ENCODE peak calls at places on chromosomes 11 and 22, in eight cellular contexts. B is substantia nigra; Y is GM13977; H is HEK293T; W is effector CD4-positive, alpha-beta T cell; U is non-pigmented ciliary epithelial cell; F is AG04450; S is EL. P is an unnamed sample.

GRCh38 chr11:2741377-2742131 is 41.8 kb upstream of the KCNQ1OT1 start:
- DNase-seq in S (peak; percentile 70), W (no peak), F (peak; percentile 39), H (no peak), U (no peak), B (no peak), Y (no peak), P (no peak)

GRCh38 chr22:23533771-23534191 is 46.3 kb downstream of the IGLL1 start:
- DNase-seq in F (no peak), H (no peak), W (no peak), B (no peak), S (no peak), Y (no peak), U (no peak), P (no peak)

GRCh38 chr22:29524440-29525191 is 28.9 kb downstream of the THOC5 start:
- DNase-seq in Y (peak; percentile 37), H (peak; percentile 56), B (no peak), U (no peak), F (no peak), W (no peak), S (peak; percentile 40), P (peak; percentile 54)

GRCh38 chr11:47932544-47932943 is 47.8 kb upstream of the PTPRJ start:
- DNase-seq in W (no peak), F (no peak), B (no peak), S (no peak), U (no peak), H (no peak), Y (no peak), P (no peak)

GRCh38 chr22:31583861-31584485 is 78.0 kb downstream of the PISD start:
- DNase-seq in H (no peak), F (no peak), B (no peak), W (no peak), S (peak; percentile 81), U (peak; percentile 35), Y (no peak), P (no peak)

GRCh38 chr11:71996946-71997345 is 1.8 kb upstream of the IL18BP start:
- DNase-seq in H (no peak), B (no peak), F (no peak), S (no peak), W (no peak), Y (no peak), U (no peak), P (no peak)

GRCh38 chr11:1473786-1474185 is 12.8 kb downstream of the MOB2 start:
- DNase-seq in H (no peak), B (no peak), Y (no peak), U (no peak), S (no peak), W (no peak), F (no peak), P (no peak)

GRCh38 chr11:37230865-37231264 is 632.8 kb upstream of the RAG2 start:
- DNase-seq in W (no peak), U (no peak), B (no peak), F (no peak), H (no peak), Y (no peak), S (no peak), P (no peak)

GRCh38 chr11:67379061-67380058 is 6.0 kb upstream of the CLCF1 start:
- DNase-seq in U (no peak), S (peak; percentile 84), Y (no peak), H (no peak), F (no peak), B (no peak), W (no peak), P (no peak)

GRCh38 chr11:27468209-27468608 is 4.4 kb downstream of the LGR4 start:
- DNase-seq in Y (no peak), F (no peak), B (no peak), W (no peak), U (no peak), H (no peak), S (peak; percentile 78), P (no peak)

GRCh38 chr11:2132874-2133480 is 6.2 kb downstream of the IGF2 start:
- DNase-seq in Y (no peak), F (no peak), U (no peak), S (no peak), H (no peak), B (no peak), W (no peak), P (no peak)

GRCh38 chr11:119338318-119338890 is 2.3 kb downstream of the C1QTNF5 start:
- DNase-seq in W (peak; percentile 58), B (peak; percentile 46), F (no peak), Y (peak; percentile 89), U (no peak), H (peak; percentile 85), S (peak; percentile 86), P (peak; percentile 92)

GRCh38 chr11:117179048-117179999 is 781 bp downstream of the SIDT2 start:
- DNase-seq in U (no peak), W (peak; percentile 43), F (no peak), Y (peak; percentile 62), B (no peak), S (peak; percentile 45), H (peak; percentile 34), P (no peak)

GRCh38 chr11:23205156-23205871 is 345.0 kb upstream of the CCDC179 start:
- DNase-seq in S (peak; percentile 63), W (no peak), U (no peak), F (no peak), B (no peak), Y (no peak), H (no peak), P (no peak)

GRCh38 chr11:30346068-30346688 is 23.3 kb downstream of the ARL14EP start:
- DNase-seq in Y (peak; percentile 24), H (peak; percentile 35), B (no peak), F (peak; percentile 15), W (no peak), S (peak; percentile 51), U (no peak), P (no peak)

GRCh38 chr22:24894220-24894975 is 52.1 kb downstream of the LHFPL7 start:
- DNase-seq in Y (no peak), W (no peak), S (peak; percentile 86), B (no peak), H (no peak), U (peak; percentile 94), F (peak; percentile 59), P (no peak)

GRCh38 chr11:69479591-69480271 is 1.7 kb upstream of the LINC01488 start:
- DNase-seq in B (no peak), W (no peak), H (no peak), S (no peak), Y (no peak), U (no peak), F (no peak), P (no peak)

GRCh38 chr11:67433536-67434394 is 3.7 kb downstream of the PTPRCAP start:
- DNase-seq in S (no peak), Y (no peak), F (no peak), H (no peak), U (no peak), W (no peak), B (no peak), P (no peak)

GRCh38 chr11:106697058-106697457 is 321.2 kb downstream of the GUCY1A2 start:
- DNase-seq in W (no peak), U (peak; percentile 67), Y (no peak), F (peak; percentile 38), H (no peak), B (no peak), S (peak; percentile 28), P (no peak)

GRCh38 chr11:23570828-23571227 is 710.6 kb upstream of the CCDC179 start:
- DNase-seq in F (no peak), S (peak; percentile 81), Y (no peak), U (no peak), B (no peak), H (no peak), W (no peak), P (no peak)

GRCh38 chr11:8610532-8611116 is 16.6 kb upstream of the STK33 start:
- DNase-seq in F (no peak), B (no peak), S (no peak), Y (no peak), U (no peak), W (no peak), H (no peak), P (no peak)

GRCh38 chr22:37213941-37214340 is 1.7 kb upstream of the SSTR3 start:
- DNase-seq in S (no peak), F (no peak), H (no peak), B (no peak), Y (no peak), U (no peak), W (no peak), P (no peak)

GRCh38 chr11:71994786-71995185 is 3.9 kb upstream of the IL18BP start:
- DNase-seq in F (no peak), Y (no peak), W (no peak), U (no peak), B (no peak), S (no peak), H (no peak), P (no peak)

GRCh38 chr22:49887074-49887471 is 31.2 kb downstream of the ALG12 start:
- DNase-seq in S (no peak), U (no peak), W (no peak), H (no peak), B (no peak), F (no peak), Y (no peak), P (no peak)

GRCh38 chr11:122882189-122882808 is at the start of gene JHY:
- DNase-seq in B (no peak), H (no peak), F (no peak), Y (no peak), U (no peak), S (peak; percentile 35), W (no peak), P (no peak)

P was measured in ecto neural progenitor cell.